ENCODE peak calls at places on chromosomes 11 and 22, in five cellular contexts. T, L, U, A and X are unnamed samples.

GRCh38 chr11:124917115-124917637 is 1.9 kb upstream of the HEPN1 start:
- DNase-seq in T (no peak), L (no peak), U (no peak), A (no peak), X (no peak)

GRCh38 chr11:1478544-1478943 is 8.0 kb downstream of the MOB2 start:
- DNase-seq in T (no peak), L (no peak), U (no peak), A (no peak), X (no peak)

GRCh38 chr11:64253481-64253880 is 2.2 kb downstream of the PLCB3 start:
- DNase-seq in T (no peak), L (no peak), U (peak; percentile 19), A (no peak), X (no peak)

GRCh38 chr11:34655335-34656008 is 34.6 kb downstream of the EHF start:
- DNase-seq in T (no peak), L (no peak), U (no peak), A (no peak), X (no peak)

GRCh38 chr11:82732734-82733443 is 775 bp downstream of the FAM181B start:
- DNase-seq in T (no peak), L (no peak), U (peak; percentile 13), A (peak; percentile 9), X (peak; percentile 41)

GRCh38 chr11:109304159-109304558 is 117.8 kb upstream of the C11orf87 start:
- DNase-seq in T (no peak), L (no peak), U (no peak), A (no peak), X (no peak)

GRCh38 chr11:84924290-84924689 is 702.9 kb downstream of the DLG2 start:
- DNase-seq in T (no peak), L (no peak), U (no peak), A (no peak), X (no peak)

GRCh38 chr11:18706330-18707243 is 8.0 kb downstream of the TMEM86A start:
- DNase-seq in T (no peak), L (peak; percentile 61), U (peak; percentile 71), A (no peak), X (no peak)

GRCh38 chr11:18704698-18705097 is 6.1 kb downstream of the TMEM86A start:
- DNase-seq in T (no peak), L (no peak), U (no peak), A (no peak), X (no peak)

GRCh38 chr11:78045851-78046485 is 17.7 kb upstream of the THRSP start:
- DNase-seq in T (no peak), L (peak; percentile 89), U (peak; percentile 87), A (peak; percentile 83), X (peak; percentile 87)

GRCh38 chr11:76770642-76771445 is 12.3 kb upstream of the TSKU start:
- DNase-seq in T (no peak), L (peak; percentile 71), U (peak; percentile 67), A (no peak), X (no peak)

GRCh38 chr11:63869171-63869591 is 30.3 kb downstream of the MARK2 start:
- DNase-seq in T (no peak), L (no peak), U (peak; percentile 76), A (no peak), X (no peak)

GRCh38 chr11:2790581-2790925 is 90.8 kb upstream of the KCNQ1OT1 start:
- DNase-seq in T (no peak), L (peak; percentile 19), U (peak; percentile 6), A (no peak), X (no peak)

GRCh38 chr11:132200303-132200936 is 830.0 kb downstream of the NTM start:
- DNase-seq in T (no peak), L (no peak), U (no peak), A (no peak), X (no peak)

GRCh38 chr11:1217151-1217550 is 5.7 kb upstream of the MUC5B start:
- DNase-seq in T (no peak), L (no peak), U (no peak), A (peak; percentile 3), X (no peak)

GRCh38 chr11:17544181-17544622 is at the start of gene USH1C:
- DNase-seq in T (no peak), L (peak; percentile 72), U (peak; percentile 80), A (no peak), X (no peak)

GRCh38 chr11:74318241-74318932 is 6.9 kb upstream of the P4HA3 start:
- DNase-seq in T (no peak), L (no peak), U (no peak), A (no peak), X (no peak)

GRCh38 chr22:42344391-42344861 is 74.0 kb upstream of the TCF20 start:
- DNase-seq in T (no peak), L (peak; percentile 61), U (no peak), A (no peak), X (no peak)

DNA sequence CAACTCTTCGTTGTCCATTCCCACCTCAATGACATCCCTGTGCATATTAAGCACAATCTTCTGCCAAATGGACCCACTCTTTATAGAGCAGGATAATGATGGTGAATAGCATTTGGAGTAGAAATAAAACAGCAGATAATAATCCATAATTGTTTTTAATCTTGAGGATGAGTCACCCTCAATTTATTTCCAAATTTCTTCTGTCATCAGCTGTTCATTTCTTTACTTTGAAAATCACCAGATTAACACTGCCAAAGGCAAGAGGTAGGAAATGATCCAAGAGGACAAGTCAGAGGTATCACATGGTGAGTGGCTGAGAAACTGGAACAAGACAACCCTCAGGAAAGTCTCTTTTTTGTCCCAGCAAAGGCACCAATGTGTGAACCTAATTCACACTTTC is 7.3 kb upstream of the AMBRA1 start:
- DNase-seq in T (no peak), L (no peak), U (no peak), A (no peak), X (no peak)
- TF ChIP-seq POLR2AphosphoS5 in T (no peak), L (no peak), U (no peak), A (no peak), X (no peak)

GRCh38 chr22:24134090-24134846 is 47.0 kb upstream of the SUSD2 start:
- DNase-seq in T (no peak), L (peak; percentile 34), U (peak; percentile 45), A (no peak), X (no peak)

GRCh38 chr22:24138649-24139420 is 42.5 kb upstream of the SUSD2 start:
- DNase-seq in T (no peak), L (no peak), U (no peak), A (no peak), X (no peak)

GRCh38 chr22:24141586-24141985 is 39.7 kb upstream of the SUSD2 start:
- DNase-seq in T (no peak), L (no peak), U (peak; percentile 31), A (peak; percentile 61), X (no peak)

GRCh38 chr22:24140357-24140756 is 40.9 kb upstream of the SUSD2 start:
- DNase-seq in T (no peak), L (no peak), U (no peak), A (no peak), X (no peak)

GRCh38 chr22:24137595-24137994 is 43.7 kb upstream of the SUSD2 start:
- DNase-seq in T (no peak), L (no peak), U (no peak), A (no peak), X (no peak)
- TF ChIP-seq POLR2AphosphoS5 in T (no peak), L (peak; percentile 19), U (no peak), A (no peak), X (no peak)

DNA sequence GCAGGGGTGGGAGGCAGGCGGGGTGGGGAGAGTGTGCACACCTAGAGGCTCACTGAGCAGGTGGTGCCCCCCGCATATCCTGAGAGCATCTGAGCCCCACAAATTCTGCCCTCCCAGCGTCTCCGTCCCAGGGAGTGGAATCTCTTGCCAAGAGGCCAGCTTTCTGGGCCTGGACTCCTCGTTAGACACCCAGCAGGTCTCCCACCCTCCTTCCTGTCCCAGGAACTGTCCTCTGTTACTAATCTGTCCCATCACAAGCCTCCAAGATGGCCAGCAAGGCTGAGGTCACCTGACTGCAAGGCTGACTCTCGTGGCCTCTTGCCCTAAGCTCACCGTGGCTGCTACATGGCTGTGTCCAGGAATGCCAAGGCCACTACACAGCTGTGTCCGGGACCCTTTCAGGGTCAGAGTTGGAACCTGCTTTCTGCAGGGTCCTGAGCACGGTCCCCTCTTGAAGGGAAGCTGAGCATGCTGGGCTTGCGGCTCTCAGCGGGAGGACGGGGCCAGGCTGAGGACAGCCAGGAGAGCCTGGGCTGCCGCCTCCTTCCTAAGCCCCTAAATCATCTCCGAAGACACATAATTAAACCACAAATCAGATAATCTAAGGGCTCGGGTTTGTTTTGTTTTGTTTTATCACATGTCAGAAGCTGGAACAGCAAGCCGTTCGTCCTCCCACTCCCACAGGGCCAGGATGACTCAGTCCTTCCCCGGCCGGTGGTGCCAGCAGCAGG is 1327.3 kb downstream of the TBC1D22A start:
- DNase-seq in T (no peak), L (no peak), U (no peak), A (no peak), X (no peak)
- TF ChIP-seq POLR2AphosphoS5 in T (no peak), L (no peak), U (no peak), A (no peak), X (no peak)

GRCh38 chr22:27746918-27747317 is 54.6 kb downstream of the MN1 start:
- DNase-seq in T (no peak), L (no peak), U (no peak), A (no peak), X (no peak)

GRCh38 chr22:27750866-27751265 is 50.7 kb downstream of the MN1 start:
- DNase-seq in T (no peak), L (no peak), U (no peak), A (no peak), X (no peak)

GRCh38 chr22:27747396-27748256 is 53.9 kb downstream of the MN1 start:
- DNase-seq in T (no peak), L (no peak), U (no peak), A (no peak), X (no peak)

GRCh38 chr22:27749597-27750225 is 51.8 kb downstream of the MN1 start:
- DNase-seq in T (no peak), L (no peak), U (no peak), A (no peak), X (no peak)

DNA sequence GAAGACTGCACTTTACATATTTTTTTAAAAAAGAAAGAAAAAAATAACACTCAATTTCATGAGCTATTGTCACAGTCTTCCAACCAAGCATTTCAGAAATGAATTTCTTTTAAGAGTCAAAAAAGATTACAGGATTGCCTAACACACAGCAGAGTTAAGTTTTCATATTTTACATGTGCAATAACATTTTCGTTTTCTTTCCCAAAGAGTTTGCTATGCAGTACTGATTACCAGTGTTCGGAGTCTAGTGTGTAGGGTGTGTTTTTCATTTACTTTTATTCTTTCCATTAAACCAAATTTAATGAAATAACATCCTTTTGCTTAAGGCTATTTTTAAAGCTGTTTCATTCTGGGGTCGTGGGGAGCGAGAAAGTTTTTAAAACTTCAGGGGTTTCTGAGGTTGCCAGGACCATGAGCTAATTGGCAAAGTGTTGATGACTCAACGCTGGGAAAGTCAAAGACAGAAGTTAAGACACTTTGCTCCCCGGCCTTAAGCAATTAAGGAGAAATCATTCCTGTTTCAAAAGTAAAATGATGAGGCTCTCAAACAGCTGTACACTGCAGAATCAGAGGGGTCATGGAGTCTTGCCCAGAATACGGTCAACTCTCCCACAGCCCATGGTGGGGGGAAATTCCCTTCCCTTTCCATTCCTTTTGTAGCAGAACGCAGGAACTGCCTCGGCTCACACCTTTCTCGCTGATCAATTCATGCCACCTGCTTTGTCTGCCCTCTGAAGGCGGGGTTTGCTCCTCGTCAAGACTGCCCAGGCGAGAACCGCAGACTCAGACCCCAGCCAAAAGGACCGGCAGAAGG is 53.0 kb downstream of the MN1 start:
- DNase-seq in T (no peak), L (no peak), U (no peak), A (no peak), X (no peak)
- TF ChIP-seq POLR2AphosphoS5 in T (no peak), L (no peak), U (no peak), A (no peak), X (no peak)

GRCh38 chr22:44179196-44179988 is 1.3 kb upstream of the PARVG start:
- DNase-seq in T (no peak), L (no peak), U (no peak), A (no peak), X (no peak)
- TF ChIP-seq POLR2AphosphoS5 in T (no peak), L (no peak), U (no peak), A (no peak), X (no peak)